ENCODE peak calls at places on chromosomes 12 and 14, in nine cellular contexts. C is psoas muscle; T is adrenal gland; Q is gastrocnemius medialis; F is CD8-positive, alpha-beta T cell; A is left lung; B is A549; S is OCI-LY7; O is IMR-90. H is an unnamed sample.

GRCh38 chr14:102986810-102987579 is 64.5 kb downstream of the AMN start:
- DNase-seq in C (peak; percentile 48), T (no peak), Q (no peak), F (no peak), A (no peak), B (no peak), S (no peak), O (peak; percentile 90), H (no peak)

GRCh38 chr14:92603309-92604257 is 90.0 kb downstream of the RIN3 start:
- DNase-seq in C (no peak), T (no peak), Q (no peak), F (peak; percentile 42), A (no peak), B (peak; percentile 46), S (no peak), O (peak; percentile 83), H (peak; percentile 60)

GRCh38 chr12:112735296-112735695 is 56.3 kb upstream of the RPH3A start:
- DNase-seq in C (no peak), T (no peak), Q (no peak), F (no peak), A (no peak), B (no peak), S (no peak), O (no peak), H (no peak)

GRCh38 chr14:56176530-56176929 is 58.3 kb downstream of the PELI2 start:
- DNase-seq in C (no peak), T (no peak), Q (no peak), F (no peak), A (no peak), B (no peak), S (no peak), O (no peak), H (no peak)

GRCh38 chr12:27018071-27018470 is 3.9 kb upstream of the TM7SF3 start:
- DNase-seq in C (no peak), T (no peak), Q (no peak), F (no peak), A (no peak), B (no peak), S (no peak), O (no peak), H (no peak)

GRCh38 chr12:85057370-85057963 is 21.3 kb downstream of the LRRIQ1 start:
- DNase-seq in C (no peak), T (peak; percentile 25), Q (no peak), F (no peak), A (no peak), B (peak; percentile 68), S (peak; percentile 46), O (peak; percentile 41), H (no peak)

GRCh38 chr12:3679831-3680230 is 73.1 kb downstream of the CRACR2A start:
- DNase-seq in C (no peak), T (no peak), Q (no peak), F (no peak), A (no peak), B (no peak), S (no peak), O (no peak), H (no peak)

GRCh38 chr14:20477211-20477876 is 8.1 kb downstream of the PNP start:
- DNase-seq in C (no peak), T (no peak), Q (no peak), F (peak; percentile 26), A (no peak), B (no peak), S (peak; percentile 51), O (peak; percentile 73), H (peak; percentile 69)

GRCh38 chr12:74105434-74105833 is 432.2 kb upstream of the ATXN7L3B start:
- DNase-seq in C (no peak), T (no peak), Q (no peak), F (no peak), A (no peak), B (no peak), S (no peak), O (no peak), H (no peak)

GRCh38 chr12:126424696-126425095 is 1359.5 kb downstream of the AACS start:
- DNase-seq in C (no peak), T (no peak), Q (no peak), F (no peak), A (no peak), B (no peak), S (no peak), O (no peak), H (no peak)

GRCh38 chr12:116444590-116444943 is 114.6 kb upstream of the MAP1LC3B2 start:
- DNase-seq in C (no peak), T (no peak), Q (no peak), F (no peak), A (no peak), B (no peak), S (no peak), O (no peak), H (no peak)

GRCh38 chr12:90065301-90065801 is 356.7 kb upstream of the ATP2B1 start:
- DNase-seq in C (no peak), T (no peak), Q (no peak), F (no peak), A (no peak), B (no peak), S (no peak), O (no peak), H (no peak)

GRCh38 chr14:100907240-100907639 is 3.7 kb upstream of the RTL1 start:
- DNase-seq in C (no peak), T (peak; percentile 17), Q (no peak), F (no peak), A (no peak), B (no peak), S (no peak), O (no peak), H (no peak)

GRCh38 chr14:100914597-100915021 is 11.1 kb upstream of the RTL1 start:
- DNase-seq in C (no peak), T (no peak), Q (no peak), F (no peak), A (no peak), B (no peak), S (no peak), O (peak; percentile 59), H (no peak)

GRCh38 chr14:100911665-100912316 is 8.3 kb upstream of the RTL1 start:
- DNase-seq in C (no peak), T (no peak), Q (no peak), F (no peak), A (no peak), B (no peak), S (no peak), O (peak; percentile 36), H (no peak)

GRCh38 chr14:100909439-100909838 is 5.9 kb upstream of the RTL1 start:
- DNase-seq in C (no peak), T (no peak), Q (no peak), F (no peak), A (peak; percentile 41), B (no peak), S (no peak), O (no peak), H (no peak)

DNA sequence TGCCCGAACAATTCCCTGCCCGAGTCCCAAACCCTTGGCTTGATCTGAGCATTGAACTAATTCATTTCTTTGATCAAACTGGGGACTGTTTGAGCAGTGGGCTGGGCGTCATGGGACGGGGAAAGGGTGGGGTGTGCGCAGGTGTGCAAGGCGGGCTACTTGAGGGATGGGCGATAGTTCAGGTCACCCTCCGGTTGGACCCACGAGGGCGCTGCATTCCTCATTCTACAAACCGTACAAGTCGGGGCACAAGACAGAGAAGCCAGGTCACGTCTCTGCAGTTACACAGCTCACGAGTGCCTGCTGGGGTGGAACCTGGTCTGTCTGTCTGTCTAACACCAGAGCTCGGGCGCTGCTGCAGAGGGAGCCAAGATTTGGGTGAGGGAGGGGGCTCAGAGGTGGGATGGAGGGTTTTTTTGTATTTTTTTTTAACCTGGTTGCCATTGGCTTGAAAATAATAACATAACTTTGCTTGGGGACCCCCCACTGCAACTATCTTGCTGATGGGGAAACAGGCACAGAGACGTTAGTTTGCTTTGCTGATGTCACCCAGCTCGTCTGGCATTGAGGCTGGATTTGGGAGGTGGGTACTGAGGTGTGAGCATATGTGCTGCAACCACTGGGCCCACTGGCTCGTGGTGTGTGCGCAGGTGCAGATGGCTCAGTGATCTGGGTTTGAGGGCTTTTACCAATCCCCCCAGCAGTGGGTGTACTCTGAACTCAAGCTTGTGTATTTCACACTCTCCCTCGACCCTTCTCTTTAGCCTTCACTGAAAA is 7.6 kb upstream of the RTL1 start:
- DNase-seq in C (no peak), T (no peak), Q (no peak), F (no peak), A (peak; percentile 59), B (no peak), S (no peak), O (no peak), H (no peak)
- TF ChIP-seq CTCF in C (no peak), T (no peak), Q (no peak), F (no peak), A (no peak), B (no peak), S (no peak), O (no peak), H (no peak)

GRCh38 chr12:45986646-45987338 is 3.6 kb downstream of the SCAF11 start:
- DNase-seq in C (peak; percentile 46), T (no peak), Q (no peak), F (no peak), A (no peak), B (no peak), S (peak; percentile 65), O (no peak), H (no peak)
- H3K27ac ChIP-seq in C (peak overlapping the region; percentile 99), T (no peak overlapping the region), Q (peak overlapping the region; percentile 100), F (no peak overlapping the region), A (no peak overlapping the region), B (no peak overlapping the region), S (peak overlapping the region; percentile 83), O (no peak overlapping the region), H (no peak overlapping the region)

DNA sequence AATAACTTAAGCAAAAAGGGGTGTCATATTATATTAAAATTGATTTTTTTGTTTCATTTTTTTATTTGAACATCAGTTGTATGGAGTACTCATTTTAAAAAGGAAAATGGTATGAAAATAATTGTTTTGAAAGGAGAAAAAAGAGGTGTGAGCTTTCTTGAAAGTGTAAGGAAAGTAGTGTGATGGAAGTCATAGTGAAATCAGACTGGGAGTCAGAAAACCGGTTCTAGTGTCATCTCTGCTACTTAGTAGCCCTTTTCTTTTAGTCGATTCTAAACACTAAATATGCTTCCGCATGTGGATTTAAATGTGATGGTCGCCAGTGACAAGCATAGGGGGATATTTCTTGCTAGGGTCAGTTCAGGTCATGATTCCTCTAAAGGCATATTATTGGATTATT is 1.8 kb upstream of the DYRK2 start:
- DNase-seq in C (no peak), T (no peak), Q (no peak), F (no peak), A (no peak), B (no peak), S (no peak), O (no peak), H (no peak)
- H3K4me1 ChIP-seq in C (peaks cover 8% of the 10 kb centered on the region), T (peaks cover 14% of the 10 kb centered on the region), Q (peaks cover 23% of the 10 kb centered on the region), F (peaks cover 13% of the 10 kb centered on the region), A (peaks cover 28% of the 10 kb centered on the region), B (peaks cover 29% of the 10 kb centered on the region), S (peaks cover 22% of the 10 kb centered on the region), O (peaks cover 4% of the 10 kb centered on the region), H (peaks cover 14% of the 10 kb centered on the region)

DNA sequence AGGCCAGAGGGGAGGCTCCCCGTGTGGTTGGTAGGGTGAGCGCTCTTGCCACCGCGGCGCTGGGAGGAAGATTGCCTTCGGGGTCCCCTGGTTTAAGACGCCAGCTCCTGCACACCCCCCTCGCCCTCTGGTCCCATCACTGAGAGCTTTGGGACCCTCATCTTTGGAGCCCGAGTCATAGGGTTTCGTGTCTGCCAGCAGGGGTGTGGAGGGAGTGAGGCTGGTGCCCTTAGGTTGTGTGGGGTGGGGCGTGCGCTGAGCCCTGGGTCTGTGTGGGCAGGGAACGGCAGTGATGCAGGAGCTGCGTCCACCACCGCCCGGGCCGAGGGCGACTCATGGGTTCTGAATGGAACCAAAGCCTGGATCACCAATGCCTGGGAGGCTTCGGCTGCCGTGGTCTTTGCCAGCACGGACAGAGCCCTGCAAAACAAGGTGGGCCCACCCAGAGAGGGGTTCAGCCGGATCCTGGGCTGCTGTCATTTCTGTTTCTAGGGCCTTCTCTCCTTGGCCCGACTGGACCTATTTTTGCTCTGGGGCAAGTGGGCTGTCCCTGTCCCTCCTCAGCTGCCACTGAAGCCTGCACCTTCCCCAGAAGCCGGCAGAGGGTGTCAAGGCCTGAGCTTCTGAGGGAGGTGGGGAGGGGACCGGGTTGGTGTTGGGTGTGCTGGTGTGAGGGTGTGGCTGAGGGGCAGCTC is 12.1 kb downstream of the ACADS start:
- DNase-seq in C (no peak), T (no peak), Q (no peak), F (no peak), A (no peak), B (no peak), S (peak; percentile 57), O (no peak), H (no peak)
- TF ChIP-seq CTCF in C (no peak), T (no peak), Q (no peak), F (no peak), A (no peak), B (no peak), S (peak; percentile 76), O (peak; percentile 24), H (no peak)

H was measured in lower lobe of right lung.